ENCODE peak calls at places on chromosomes 12 and 14, in ten cellular contexts. T is psoas muscle, X is adipocyte, N is GM06990, O is choroid plexus epithelial cell, H is tibial nerve, D is HepG2, Z is fibroblast of pulmonary artery, P is right lobe of liver, Y is astrocyte of the spinal cord. G is an unnamed sample.

GRCh38 chr12:46126050-46126727 is 135.8 kb upstream of the SCAF11 start:
- DNase-seq in T (no peak), X (no peak), N (no peak), O (no peak), H (no peak), D (no peak), Z (no peak), P (no peak), Y (no peak), G (no peak)

GRCh38 chr12:104490850-104491249 is 34.1 kb downstream of the CHST11 start:
- DNase-seq in T (no peak), X (no peak), N (no peak), O (no peak), H (no peak), D (no peak), Z (no peak), P (no peak), Y (no peak), G (no peak)

GRCh38 chr14:70873627-70874026 is 33.6 kb upstream of the PCNX1 start:
- DNase-seq in T (no peak), X (no peak), N (no peak), O (no peak), H (no peak), D (peak), Z (no peak), P (no peak), Y (no peak), G (no peak)

GRCh38 chr12:5013206-5013830 is 30.4 kb upstream of the KCNA5 start:
- DNase-seq in T (no peak), X (peak), N (no peak), O (peak), H (no peak), D (no peak), Z (no peak), P (no peak), Y (peak), G (no peak)

GRCh38 chr12:101823891-101824290 is 6.9 kb downstream of the GNPTAB start:
- DNase-seq in T (peak), X (peak), N (peak), O (peak), H (no peak), D (peak), Z (peak), P (no peak), Y (no peak), G (peak)

GRCh38 chr14:37262649-37263048 is 64.9 kb downstream of the MIPOL1 start:
- DNase-seq in T (no peak), X (no peak), N (no peak), O (no peak), H (no peak), D (peak), Z (no peak), P (no peak), Y (no peak), G (no peak)

GRCh38 chr12:22740656-22741350 is 115.8 kb downstream of the ETNK1 start:
- DNase-seq in T (no peak), X (no peak), N (no peak), O (no peak), H (no peak), D (no peak), Z (no peak), P (no peak), Y (peak), G (no peak)

GRCh38 chr14:73426877-73427276 is 31.5 kb downstream of the NUMB start:
- DNase-seq in T (no peak), X (peak), N (peak), O (peak), H (no peak), D (no peak), Z (peak), P (no peak), Y (peak), G (peak)

GRCh38 chr14:65321370-65321875 is 91.1 kb upstream of the FUT8 start:
- DNase-seq in T (no peak), X (peak), N (peak), O (no peak), H (no peak), D (no peak), Z (no peak), P (no peak), Y (no peak), G (no peak)

GRCh38 chr12:121128908-121129704 is 3.6 kb upstream of the P2RX7 start:
- DNase-seq in T (peak), X (no peak), N (peak), O (peak), H (peak), D (peak), Z (peak), P (peak), Y (peak), G (peak)

GRCh38 chr12:62785941-62786559 is 148.9 kb downstream of the PPM1H start:
- DNase-seq in T (peak), X (peak), N (no peak), O (peak), H (no peak), D (no peak), Z (peak), P (peak), Y (peak), G (peak)

GRCh38 chr12:29640589-29641345 is 143.0 kb downstream of the TMTC1 start:
- DNase-seq in T (no peak), X (peak), N (no peak), O (peak), H (no peak), D (peak), Z (peak), P (peak), Y (peak), G (peak)

GRCh38 chr14:68809524-68809923 is 16.7 kb upstream of the ZFP36L1 start:
- DNase-seq in T (no peak), X (no peak), N (no peak), O (no peak), H (no peak), D (no peak), Z (no peak), P (no peak), Y (no peak), G (no peak)

GRCh38 chr14:55105991-55106390 is 23.1 kb upstream of the LGALS3 start:
- DNase-seq in T (no peak), X (no peak), N (no peak), O (no peak), H (no peak), D (no peak), Z (no peak), P (no peak), Y (no peak), G (no peak)

GRCh38 chr12:112418596-112419268 is at the start of gene PTPN11:
- DNase-seq in T (peak), X (peak), N (peak), O (peak), H (peak), D (peak), Z (peak), P (peak), Y (peak), G (peak)

GRCh38 chr14:49946320-49947141 is 53.6 kb downstream of the ARF6 start:
- DNase-seq in T (no peak), X (peak), N (no peak), O (peak), H (no peak), D (peak), Z (peak), P (no peak), Y (peak), G (peak)

GRCh38 chr12:127245437-127245836 is 1021.5 kb upstream of the TMEM132C start:
- DNase-seq in T (no peak), X (no peak), N (no peak), O (peak), H (no peak), D (no peak), Z (peak), P (no peak), Y (peak), G (no peak)

GRCh38 chr12:79512068-79512467 is 178.7 kb downstream of the PAWR start:
- DNase-seq in T (no peak), X (no peak), N (no peak), O (no peak), H (no peak), D (no peak), Z (no peak), P (no peak), Y (no peak), G (no peak)

GRCh38 chr14:105069887-105070759 is 4.9 kb upstream of the GPR132 start:
- DNase-seq in T (peak), X (no peak), N (peak), O (no peak), H (no peak), D (no peak), Z (peak), P (peak), Y (no peak), G (no peak)

GRCh38 chr14:105473033-105473676 is 1.5 kb upstream of the CRIP2 start:
- DNase-seq in T (no peak), X (no peak), N (no peak), O (no peak), H (no peak), D (no peak), Z (no peak), P (no peak), Y (no peak), G (no peak)

GRCh38 chr12:45138609-45139008 is 77.3 kb upstream of the ANO6 start:
- DNase-seq in T (no peak), X (no peak), N (no peak), O (no peak), H (no peak), D (no peak), Z (no peak), P (no peak), Y (no peak), G (no peak)

GRCh38 chr12:116319851-116320621 is 42.5 kb upstream of the MED13L start:
- DNase-seq in T (peak), X (peak), N (no peak), O (peak), H (no peak), D (no peak), Z (peak), P (no peak), Y (peak), G (peak)

GRCh38 chr12:42504049-42504448 is 85.5 kb downstream of the PRICKLE1 start:
- DNase-seq in T (no peak), X (peak), N (no peak), O (peak), H (no peak), D (no peak), Z (peak), P (no peak), Y (peak), G (peak)

GRCh38 chr14:47555333-47555732 is 120.1 kb downstream of the MDGA2 start:
- DNase-seq in T (no peak), X (no peak), N (no peak), O (peak), H (no peak), D (no peak), Z (no peak), P (no peak), Y (no peak), G (peak)

GRCh38 chr12:6425588-6426531 is 18.9 kb upstream of the CD27 start:
- DNase-seq in T (no peak), X (no peak), N (peak), O (no peak), H (no peak), D (peak), Z (no peak), P (no peak), Y (no peak), G (no peak)

GRCh38 chr14:61150851-61151250 is 130.3 kb downstream of the TMEM30B start:
- DNase-seq in T (no peak), X (peak), N (no peak), O (peak), H (no peak), D (no peak), Z (no peak), P (no peak), Y (peak), G (no peak)
- H3K4me3 ChIP-seq in T (no peak), X (no peak), N (no peak), O (no peak), H (no peak), D (no peak), Z (no peak), P (no peak), Y (no peak), G (no peak)

GRCh38 chr14:74875941-74876913 is at the start of gene PROX2:
- DNase-seq in T (no peak), X (no peak), N (peak), O (no peak), H (no peak), D (no peak), Z (no peak), P (no peak), Y (no peak), G (no peak)

GRCh38 chr14:74875204-74875603 is 741 bp downstream of the PROX2 start:
- DNase-seq in T (no peak), X (no peak), N (no peak), O (no peak), H (no peak), D (no peak), Z (no peak), P (no peak), Y (no peak), G (no peak)

GRCh38 chr14:74868739-74869138 is 7.2 kb downstream of the PROX2 start:
- DNase-seq in T (no peak), X (no peak), N (no peak), O (no peak), H (no peak), D (no peak), Z (no peak), P (no peak), Y (no peak), G (no peak)

GRCh38 chr14:74867673-74868072 is 8.3 kb downstream of the PROX2 start:
- DNase-seq in T (no peak), X (peak), N (no peak), O (peak), H (no peak), D (no peak), Z (peak), P (no peak), Y (peak), G (no peak)

DNA sequence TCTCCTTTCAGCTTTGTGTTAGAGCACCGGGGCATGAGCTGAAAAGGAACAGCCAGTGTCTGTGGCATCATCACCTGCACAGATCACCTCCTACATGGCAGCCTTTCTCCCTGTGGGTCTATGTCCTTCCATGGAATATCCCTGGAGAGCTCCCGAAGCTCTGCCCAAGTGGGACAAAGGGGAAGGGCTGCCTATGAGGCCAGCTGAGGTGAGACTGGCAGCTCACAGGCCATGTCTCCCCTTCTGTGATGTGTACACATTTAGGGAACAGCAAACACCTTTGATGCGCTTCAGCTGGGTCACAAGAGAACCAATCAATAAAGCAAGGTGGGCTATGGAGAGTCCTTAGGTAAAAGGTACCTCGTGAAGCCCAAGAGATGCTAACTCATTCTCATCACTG is 4.1 kb downstream of the PROX2 start:
- DNase-seq in T (no peak), X (no peak), N (no peak), O (no peak), H (no peak), D (no peak), Z (no peak), P (no peak), Y (no peak), G (no peak)
- H3K4me3 ChIP-seq in T (no peak), X (no peak), N (no peak), O (no peak), H (no peak), D (no peak), Z (no peak), P (no peak), Y (no peak), G (no peak)

GRCh38 chr14:103109789-103110415 is 13.4 kb upstream of the TNFAIP2 start:
- DNase-seq in T (peak), X (no peak), N (no peak), O (peak), H (no peak), D (peak), Z (peak), P (peak), Y (peak), G (peak)
- H3K4me3 ChIP-seq in T (peak), X (peak), N (no peak), O (no peak), H (no peak), D (no peak), Z (no peak), P (no peak), Y (no peak), G (no peak)

GRCh38 chr14:53951661-53952265 is 4.9 kb downstream of the BMP4 start:
- DNase-seq in T (no peak), X (peak), N (no peak), O (no peak), H (no peak), D (no peak), Z (no peak), P (no peak), Y (peak), G (no peak)
- H3K4me3 ChIP-seq in T (peak), X (peak), N (no peak), O (peak), H (peak), D (peak), Z (peak), P (peak), Y (peak), G (no peak)